ENCODE peak calls at places on chromosomes 3 and 15, in five cellular contexts. H, F, C, I and Z are unnamed samples.

GRCh38 chr3:164460851-164461250 is 617.4 kb downstream of the SI start:
- DNase-seq in I (no peak), C (no peak), H (no peak), F (no peak), Z (no peak)

GRCh38 chr3:18556001-18556408 is 130.9 kb upstream of the SATB1 start:
- DNase-seq in C (no peak), H (peak), I (no peak), F (no peak), Z (no peak)

GRCh38 chr3:101081990-101082389 is 88.8 kb upstream of the ABI3BP start:
- DNase-seq in H (no peak), F (no peak), I (no peak), C (no peak), Z (no peak)

GRCh38 chr3:67526246-67526645 is 128.2 kb downstream of the SUCLG2 start:
- DNase-seq in F (no peak), C (no peak), I (no peak), H (peak), Z (no peak)

GRCh38 chr3:110878692-110879091 is 192.9 kb upstream of the NECTIN3 start:
- DNase-seq in H (no peak), I (no peak), C (no peak), F (no peak), Z (no peak)

GRCh38 chr3:3699407-3699806 is 99.8 kb upstream of the LRRN1 start:
- DNase-seq in I (no peak), C (no peak), H (no peak), F (no peak), Z (no peak)

GRCh38 chr3:1843111-1843510 is 255.6 kb upstream of the CNTN4 start:
- DNase-seq in F (no peak), I (no peak), H (no peak), C (no peak), Z (no peak)

GRCh38 chr3:186998937-186999368 is 68.6 kb downstream of the ST6GAL1 start:
- DNase-seq in I (no peak), F (no peak), H (no peak), C (no peak), Z (no peak)

GRCh38 chr15:75227663-75228280 is 26.1 kb downstream of the C15orf39 start:
- DNase-seq in H (no peak), F (peak), I (no peak), C (no peak), Z (no peak)

GRCh38 chr3:25313286-25313685 is 114.8 kb upstream of the RARB start:
- DNase-seq in C (no peak), H (no peak), F (no peak), I (no peak), Z (no peak)
- TF ChIP-seq CTCF in C (no peak), H (no peak), F (no peak), I (no peak), Z (no peak)

DNA sequence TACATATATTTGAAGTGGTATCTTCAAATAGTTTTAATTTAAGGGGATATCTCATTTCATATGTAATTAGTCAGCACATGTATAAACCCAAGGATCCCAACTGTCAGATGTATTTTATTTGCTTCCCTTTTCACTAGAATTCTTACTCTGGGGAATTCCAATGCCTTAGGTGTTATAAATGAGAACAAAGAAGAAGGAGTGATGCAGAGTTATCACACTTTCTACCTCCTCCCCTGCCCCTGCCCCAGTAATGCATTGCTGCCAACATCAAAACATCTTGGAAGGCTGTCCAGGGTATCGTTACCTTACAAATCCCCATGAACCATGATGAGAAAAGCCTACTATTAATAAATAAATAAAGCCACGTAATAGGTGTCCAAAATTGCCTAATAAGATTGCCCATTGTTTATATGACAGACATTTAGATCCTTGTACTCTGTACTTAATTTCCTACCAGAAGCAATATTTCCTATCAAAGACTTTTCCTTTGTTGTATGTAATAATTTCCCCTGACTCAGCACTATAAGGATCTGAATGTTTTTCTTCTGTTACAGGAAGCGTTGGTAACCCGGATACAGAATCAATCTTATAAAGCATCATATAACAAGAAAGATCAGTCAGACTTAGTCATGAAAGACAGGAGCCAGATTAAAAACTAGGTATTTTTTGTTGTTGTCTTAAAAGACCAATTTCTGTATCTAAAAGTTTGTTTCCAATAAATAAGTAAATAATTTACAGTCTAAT is 38.8 kb downstream of the CBLB start:
- DNase-seq in I (no peak), C (no peak), H (peak), F (no peak), Z (no peak)
- H3K27ac ChIP-seq in I (no peak), C (no peak), H (peak), F (peak), Z (no peak)

GRCh38 chr15:70180186-70180875 is 82.6 kb upstream of the TLE3 start:
- DNase-seq in F (peak), H (no peak), I (no peak), C (no peak), Z (no peak)

GRCh38 chr15:70179309-70179892 is 81.7 kb upstream of the TLE3 start:
- DNase-seq in I (no peak), H (no peak), F (no peak), C (no peak), Z (no peak)

GRCh38 chr15:70182858-70183695 is 85.4 kb upstream of the TLE3 start:
- DNase-seq in C (peak), H (peak), F (peak), I (no peak), Z (no peak)

GRCh38 chr15:70178335-70179084 is 80.8 kb upstream of the TLE3 start:
- DNase-seq in I (no peak), F (no peak), H (no peak), C (no peak), Z (no peak)

DNA sequence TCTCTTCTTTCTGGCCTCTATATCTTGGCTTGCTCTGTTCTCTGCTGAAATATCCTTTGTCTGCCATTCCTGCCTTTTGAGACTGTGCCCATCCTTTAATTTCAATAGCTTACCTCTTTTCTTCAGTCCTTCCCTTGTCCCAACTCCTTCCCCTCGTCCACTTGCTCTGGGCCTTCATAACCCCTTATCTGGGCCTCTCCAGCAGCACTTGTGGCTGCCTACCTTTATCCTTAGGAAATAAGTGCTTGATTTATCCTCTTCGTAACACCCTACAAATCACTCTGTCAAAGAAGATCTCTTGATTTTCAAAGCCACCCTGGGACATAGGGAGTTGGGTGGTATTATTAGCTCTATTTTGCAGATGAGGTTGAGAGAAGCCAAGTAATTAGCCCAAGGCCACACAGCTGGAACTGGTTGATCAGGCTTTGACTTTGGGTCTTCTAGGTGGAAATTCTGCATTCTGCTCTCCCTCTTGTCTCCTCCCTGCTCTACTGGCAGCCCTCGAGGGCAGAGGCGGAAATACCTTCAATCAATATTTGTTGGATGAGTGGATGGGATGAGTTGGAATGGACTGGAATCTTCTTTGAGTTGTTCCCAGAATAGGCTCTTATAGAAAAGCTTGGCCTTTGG is 84.0 kb upstream of the TLE3 start:
- DNase-seq in H (no peak), C (no peak), F (no peak), I (no peak), Z (no peak)
- TF ChIP-seq CTCF in H (no peak), C (no peak), F (no peak), I (no peak), Z (no peak)

DNA sequence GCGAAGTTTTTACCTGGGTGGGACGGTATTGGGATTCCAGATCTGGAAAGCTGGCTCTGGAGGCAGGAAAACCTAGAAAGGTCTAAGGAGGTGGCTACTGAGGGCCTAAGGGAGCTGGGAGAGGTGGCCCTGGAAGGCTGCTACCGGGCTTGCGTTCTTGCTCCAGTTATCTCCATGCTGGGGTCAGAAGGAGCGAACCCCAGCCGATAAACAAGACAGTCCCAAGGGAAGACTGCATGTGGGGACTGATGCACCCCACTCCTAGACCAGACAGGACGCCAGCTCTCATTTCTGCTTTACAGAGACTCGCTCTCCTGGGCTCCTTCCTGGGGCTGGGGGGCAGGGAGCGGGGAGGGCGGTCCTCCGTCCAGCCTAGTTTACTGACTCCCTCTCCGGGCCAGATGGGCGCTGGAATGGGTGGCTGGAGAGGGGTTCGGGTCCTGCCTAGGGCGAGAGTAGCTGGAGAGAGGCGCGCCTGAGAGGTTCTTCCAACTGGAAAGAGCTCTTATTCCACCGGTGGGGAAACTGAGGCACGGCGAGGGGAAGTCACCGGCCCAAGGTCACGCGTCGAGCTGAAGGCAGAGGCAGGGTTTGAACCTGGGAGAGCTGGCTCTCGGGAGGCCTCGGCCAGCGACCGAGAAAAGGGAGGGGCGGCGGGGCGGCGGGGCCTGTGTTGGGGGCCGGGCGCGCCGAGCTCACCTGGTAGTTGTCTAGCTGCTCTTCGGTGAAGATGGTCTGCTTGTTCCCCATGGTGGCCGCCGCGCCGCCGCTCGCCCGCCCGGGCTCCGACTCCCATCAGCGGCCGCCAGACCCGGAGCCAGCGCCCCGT is 565 bp downstream of the CIB2 start:
- DNase-seq in F (peak), I (no peak), H (no peak), C (peak), Z (no peak)
- H3K27ac ChIP-seq in F (no peak), I (peak), H (no peak), C (peak), Z (peak)

DNA sequence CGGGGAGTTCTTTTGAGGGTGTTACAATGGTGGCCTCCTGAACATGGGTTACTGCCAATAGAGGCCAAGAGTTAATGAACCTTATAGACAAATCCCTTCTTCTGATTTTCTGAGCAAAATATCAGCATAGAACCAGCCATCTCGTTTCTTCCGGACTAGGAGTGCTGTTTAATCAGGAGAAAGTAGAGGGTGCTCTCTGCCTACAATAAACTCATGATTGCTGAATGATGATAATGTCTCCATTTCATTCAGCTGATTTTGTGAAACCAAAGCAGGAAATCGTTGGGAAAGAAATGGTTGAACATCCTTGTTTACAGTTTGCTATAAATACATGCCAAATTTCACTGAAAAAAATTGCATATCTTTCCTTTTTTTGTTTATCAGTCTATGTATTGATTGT is 142.8 kb upstream of the PLSCR5 start:
- DNase-seq in C (peak), I (no peak), H (peak), F (no peak), Z (no peak)
- TF ChIP-seq CTCF in C (no peak), I (no peak), H (peak), F (peak), Z (no peak)

DNA sequence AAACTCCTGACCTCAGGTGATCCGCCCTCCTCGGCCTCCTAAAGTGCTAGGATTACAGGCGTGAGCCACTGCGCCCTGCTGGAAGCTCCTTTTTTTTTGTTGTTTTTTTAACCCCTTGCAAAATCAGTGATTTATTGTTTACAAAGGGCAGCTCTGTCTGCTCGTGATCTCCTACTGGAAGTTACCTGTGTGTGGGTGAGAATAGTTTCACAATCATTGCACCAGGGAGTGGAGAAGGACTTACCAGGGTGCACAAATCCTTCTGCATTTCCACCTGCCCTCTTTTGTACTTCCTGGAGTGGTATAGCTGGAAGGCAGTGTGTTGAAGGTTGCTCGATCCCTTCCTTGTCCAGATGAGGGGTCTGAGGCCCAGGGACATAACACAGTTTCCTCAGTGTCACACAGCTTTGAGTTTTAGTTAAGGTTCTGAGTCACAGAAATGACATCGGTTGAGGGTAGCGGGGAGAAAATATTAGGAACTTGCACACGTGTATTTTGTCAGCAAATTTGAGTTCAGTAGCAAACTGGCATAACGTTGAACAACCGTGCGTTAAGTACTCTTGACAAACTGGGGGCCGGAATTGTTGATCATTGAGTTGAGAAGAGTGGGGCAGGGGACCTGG is 11.3 kb upstream of the TRAK1 start:
- DNase-seq in C (peak), I (no peak), F (no peak), H (peak), Z (no peak)
- H3K27ac ChIP-seq in C (peak), I (peak), F (peak), H (no peak), Z (peak)

DNA sequence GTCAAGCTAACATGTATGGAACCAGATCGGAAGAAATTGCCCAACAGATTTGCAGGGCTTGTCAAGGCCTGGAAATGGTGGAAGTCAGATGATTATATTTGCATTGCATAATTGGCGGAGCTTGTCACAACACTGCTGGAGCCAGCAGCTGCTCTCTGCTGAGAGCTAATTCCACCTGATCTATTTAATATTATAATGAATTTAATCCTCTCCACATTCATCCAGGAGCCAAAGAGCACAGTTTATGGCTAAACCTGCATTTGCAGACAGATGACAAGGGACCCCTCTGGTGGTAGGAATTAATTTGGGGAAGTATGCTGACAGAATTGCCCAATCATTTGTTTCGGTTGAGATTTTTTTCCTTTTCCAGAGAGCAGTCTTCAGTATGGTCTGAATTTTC is 730.2 kb downstream of the TUSC7 start:
- DNase-seq in I (no peak), H (no peak), C (peak), F (no peak), Z (no peak)
- TF ChIP-seq CTCF in I (no peak), H (no peak), C (peak), F (peak), Z (no peak)

DNA sequence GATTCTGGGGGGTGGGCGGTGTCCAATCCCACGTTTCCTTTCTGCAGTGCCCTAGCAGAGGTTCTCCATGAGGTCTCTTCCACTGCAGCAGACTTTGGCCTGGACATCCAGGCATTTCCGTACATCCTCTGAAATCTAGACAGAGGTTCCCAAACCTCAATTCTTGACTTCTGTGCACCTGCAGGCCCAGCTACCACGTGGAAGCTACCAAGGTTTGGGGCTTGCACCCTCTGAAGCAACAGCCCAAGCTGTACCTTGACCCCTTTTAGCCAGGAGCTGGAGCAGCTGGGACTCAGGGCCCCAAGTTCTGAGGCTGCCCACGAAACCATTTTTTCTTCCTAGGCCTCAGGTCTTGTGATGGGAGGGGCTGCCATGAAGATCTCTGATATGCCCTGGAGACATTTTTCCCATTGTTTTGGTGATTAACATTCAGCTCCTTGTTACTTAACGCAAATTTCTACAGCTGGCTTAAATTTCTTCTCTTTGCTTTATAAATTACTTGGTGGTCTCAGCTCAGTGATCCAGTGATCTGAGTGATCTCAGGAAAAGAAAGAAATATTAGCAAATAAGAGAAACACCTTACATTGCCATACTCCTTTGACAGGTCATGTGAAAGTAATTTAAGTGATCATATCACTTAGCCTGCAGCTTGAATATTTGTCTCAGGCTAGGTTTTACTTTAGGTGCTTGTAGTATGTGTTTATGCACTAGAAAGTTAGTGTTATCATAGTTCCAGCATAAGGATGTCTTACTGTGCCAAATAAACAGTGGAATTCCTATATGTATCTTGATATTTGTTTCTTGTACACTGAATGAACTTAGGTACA is 3.0 kb downstream of the SNAP23 start:
- DNase-seq in F (no peak), I (no peak), C (no peak), H (no peak), Z (no peak)
- H3K27ac ChIP-seq in F (peak), I (peak), C (no peak), H (no peak), Z (no peak)

GRCh38 chr15:45802140-45802539 is 167.3 kb downstream of the SQOR start:
- DNase-seq in I (no peak), C (peak), H (no peak), F (no peak), Z (no peak)
- TF ChIP-seq CTCF in I (no peak), C (no peak), H (no peak), F (no peak), Z (no peak)